ENCODE peak calls at places on chromosomes 13 and 19, in four cellular contexts. Y is thoracic aorta, J is GM12864, C is choroid plexus epithelial cell. B is an unnamed sample.

GRCh38 chr13:33543089-33543459 is 257.5 kb upstream of the STARD13 start:
- DNase-seq in Y (no peak), J (no peak), C (no peak), B (no peak)

GRCh38 chr19:27972291-27973040 is 1240.5 kb downstream of the UQCRFS1 start:
- DNase-seq in Y (no peak), J (no peak), C (peak), B (no peak)

GRCh38 chr19:54795763-54796162 is 7.6 kb upstream of the KIR2DL4 start:
- DNase-seq in Y (no peak), J (no peak), C (no peak), B (no peak)

GRCh38 chr19:6800991-6801396 is 28.5 kb downstream of the VAV1 start:
- DNase-seq in Y (no peak), J (no peak), C (peak), B (no peak)

GRCh38 chr19:19650331-19650730 is 6.9 kb upstream of the GMIP start:
- DNase-seq in Y (no peak), J (no peak), C (no peak), B (no peak)

GRCh38 chr19:35786299-35787160 is 11.2 kb downstream of the ARHGAP33 start:
- DNase-seq in Y (no peak), J (no peak), C (no peak), B (no peak)

GRCh38 chr19:55400281-55401087 is 7.1 kb downstream of the UBE2S start:
- DNase-seq in Y (no peak), J (no peak), C (no peak), B (no peak)

GRCh38 chr13:59373341-59373740 is 790.4 kb downstream of the DIAPH3 start:
- DNase-seq in Y (no peak), J (no peak), C (no peak), B (no peak)

GRCh38 chr19:53664760-53665159 is 33.0 kb downstream of the DPRX start:
- DNase-seq in Y (no peak), J (no peak), C (no peak), B (no peak)

GRCh38 chr19:1522838-1523237 is 1.0 kb upstream of the PLK5 start:
- DNase-seq in Y (no peak), J (no peak), C (no peak), B (no peak)

GRCh38 chr19:41958367-41959055 is 610 bp downstream of the RABAC1 start:
- DNase-seq in Y (peak), J (no peak), C (peak), B (peak)

GRCh38 chr19:53131085-53131484 is 1.6 kb downstream of the ZNF415 start:
- DNase-seq in Y (no peak), J (no peak), C (peak), B (no peak)

GRCh38 chr13:31610270-31610998 is 128.9 kb upstream of the RXFP2 start:
- DNase-seq in Y (no peak), J (no peak), C (no peak), B (no peak)

GRCh38 chr19:33302175-33302973 is at the start of gene CEBPA:
- DNase-seq in Y (no peak), J (no peak), C (peak), B (no peak)

GRCh38 chr19:35940078-35940775 is 4.1 kb downstream of the LRFN3 start:
- DNase-seq in Y (no peak), J (no peak), C (no peak), B (no peak)

GRCh38 chr19:2719910-2720776 is 1.0 kb downstream of the DIRAS1 start:
- DNase-seq in Y (no peak), J (no peak), C (peak), B (no peak)

GRCh38 chr19:2717638-2718541 is 3.3 kb downstream of the DIRAS1 start:
- DNase-seq in Y (no peak), J (no peak), C (no peak), B (no peak)

GRCh38 chr19:38049105-38049649 is 142.2 kb downstream of the SIPA1L3 start:
- DNase-seq in Y (no peak), J (peak), C (peak), B (no peak)

GRCh38 chr19:10815969-10816635 is 19.9 kb downstream of the TMED1 start:
- DNase-seq in Y (no peak), J (no peak), C (peak), B (no peak)

GRCh38 chr13:98582947-98583346 is 6.0 kb upstream of the STK24 start:
- DNase-seq in Y (no peak), J (no peak), C (no peak), B (no peak)

GRCh38 chr13:104006625-104007061 is 940.4 kb upstream of the SLC10A2 start:
- DNase-seq in Y (no peak), J (no peak), C (peak), B (no peak)

GRCh38 chr13:110914293-110915056 is 394 bp downstream of the ANKRD10 start:
- DNase-seq in Y (peak), J (no peak), C (peak), B (peak)

GRCh38 chr13:78192721-78193120 is 274.1 kb upstream of the EDNRB start:
- DNase-seq in Y (no peak), J (no peak), C (peak), B (no peak)

GRCh38 chr19:36771275-36772231 is 1.1 kb downstream of the ZNF850 start:
- DNase-seq in Y (peak), J (peak), C (peak), B (peak)

GRCh38 chr19:12865746-12866415 is 15.4 kb downstream of the DNASE2 start:
- DNase-seq in Y (no peak), J (no peak), C (no peak), B (no peak)

GRCh38 chr19:11377756-11378155 is 3.3 kb downstream of the SWSAP1 start:
- DNase-seq in Y (no peak), J (no peak), C (peak), B (no peak)

GRCh38 chr13:49584771-49585182 is 581 bp downstream of the RCBTB1 start:
- DNase-seq in Y (no peak), J (no peak), C (peak), B (no peak)

GRCh38 chr19:40464059-40465024 is 1.2 kb downstream of the BLVRB start:
- DNase-seq in Y (peak), J (no peak), C (peak), B (peak)
- H3K4me3 ChIP-seq in Y (peak), J (peak), C (peak), B (no peak)

GRCh38 chr19:58059681-58060080 is 599 bp downstream of the ZNF135 start:
- DNase-seq in Y (no peak), J (no peak), C (no peak), B (no peak)
- H3K4me3 ChIP-seq in Y (peak), J (no peak), C (peak), B (peak)

GRCh38 chr19:9435279-9436268 is at the start of gene ZNF266:
- DNase-seq in Y (peak), J (peak), C (peak), B (peak)

GRCh38 chr19:9431475-9431874 is 3.9 kb downstream of the ZNF266 start:
- DNase-seq in Y (no peak), J (no peak), C (peak), B (no peak)

GRCh38 chr19:9430444-9430843 is 4.9 kb downstream of the ZNF266 start:
- DNase-seq in Y (no peak), J (no peak), C (no peak), B (no peak)

DNA sequence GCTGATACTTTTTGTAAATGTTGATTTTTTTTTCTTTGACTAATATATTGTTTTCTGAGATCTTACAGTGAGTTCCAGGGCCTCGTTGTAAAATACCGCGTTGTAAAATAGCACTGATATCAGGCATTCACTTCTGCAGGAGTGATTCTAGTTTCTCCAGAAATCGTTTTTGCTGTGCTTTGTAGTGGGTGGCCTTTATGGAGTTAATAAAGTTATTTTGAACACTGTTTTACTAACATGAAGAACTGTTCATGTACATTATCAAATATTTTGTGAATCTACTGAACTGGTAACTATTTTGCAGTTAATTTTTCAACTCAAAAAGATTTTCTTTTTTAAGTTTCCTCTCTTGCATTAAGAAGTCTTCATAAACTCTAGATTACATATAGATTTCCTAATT is 985 bp upstream of the ZNF266 start:
- DNase-seq in Y (no peak), J (no peak), C (no peak), B (no peak)
- H3K4me3 ChIP-seq in Y (peak), J (peak), C (no peak), B (no peak)

GRCh38 chr13:46866150-46866549 is 30.7 kb downstream of the HTR2A start:
- DNase-seq in Y (no peak), J (no peak), C (peak), B (no peak)
- H3K4me3 ChIP-seq in Y (no peak), J (no peak), C (no peak), B (no peak)

GRCh38 chr13:28719656-28720055 is 886 bp upstream of the SLC46A3 start:
- DNase-seq in Y (no peak), J (no peak), C (peak), B (no peak)

GRCh38 chr13:28718186-28718537 is 608 bp downstream of the SLC46A3 start:
- DNase-seq in Y (peak), J (no peak), C (peak), B (no peak)

GRCh38 chr13:28718538-28719226 is at the start of gene SLC46A3:
- DNase-seq in Y (peak), J (peak), C (peak), B (peak)

GRCh38 chr13:28717170-28717569 is 1.6 kb downstream of the SLC46A3 start:
- DNase-seq in Y (no peak), J (no peak), C (no peak), B (no peak)

GRCh38 chr13:28719227-28719562 is 425 bp upstream of the SLC46A3 start:
- DNase-seq in Y (no peak), J (no peak), C (no peak), B (no peak)
- H3K4me3 ChIP-seq in Y (peak), J (peak), C (peak), B (peak)